ENCODE peak calls at places on chromosomes 2 and 18, in ten cellular contexts. M is uterus, V is globus pallidus, G is body of pancreas, K is NCI-H1092, F is ACHN, Q is WERI-Rb-1, J is activated T-cell treated with anti-CD3 and anti-CD28 coated beads for 4 hours, N is HEK293T, I is fibroblast of lung. D is an unnamed sample.
A peak's percentile ranks its signal among the peaks of the same experiment; 100 is the strongest.

GRCh38 chr2:27960237-27960912 is 69.8 kb downstream of the BABAM2 start:
- DNase-seq in N (no peak), G (no peak), J (no peak), Q (no peak), K (no peak), M (no peak), I (peak; percentile 97), V (peak; percentile 33), F (peak; percentile 91), D (no peak)

GRCh38 chr2:68774569-68775271 is 40.1 kb downstream of the ARHGAP25 start:
- DNase-seq in K (no peak), M (peak; percentile 66), N (no peak), I (peak; percentile 13), V (peak; percentile 57), G (peak; percentile 30), Q (no peak), F (no peak), J (no peak), D (peak; percentile 45)

GRCh38 chr2:31725444-31725843 is 144.7 kb upstream of the SRD5A2 start:
- DNase-seq in G (no peak), K (no peak), V (no peak), F (no peak), I (no peak), Q (no peak), M (no peak), N (no peak), J (no peak), D (no peak)

GRCh38 chr2:38750011-38750792 is 959 bp downstream of the SRSF7 start:
- DNase-seq in J (peak; percentile 33), I (peak; percentile 29), F (peak; percentile 45), M (peak; percentile 52), V (peak; percentile 46), K (no peak), Q (peak; percentile 29), G (peak; percentile 53), N (peak; percentile 27), D (peak; percentile 46)

GRCh38 chr18:71036783-71037182 is 747.9 kb downstream of the SOCS6 start:
- DNase-seq in Q (no peak), M (no peak), I (peak; percentile 86), J (no peak), N (no peak), F (no peak), V (no peak), G (no peak), K (no peak), D (no peak)

GRCh38 chr2:174729797-174730529 is 34.3 kb downstream of the CHRNA1 start:
- DNase-seq in Q (no peak), J (no peak), M (no peak), N (no peak), G (no peak), K (no peak), I (peak; percentile 22), F (no peak), V (no peak), D (peak; percentile 53)

GRCh38 chr2:53247986-53248735 is 519.4 kb upstream of the CHAC2 start:
- DNase-seq in I (no peak), K (no peak), M (no peak), F (no peak), J (no peak), N (no peak), Q (no peak), G (no peak), V (no peak), D (no peak)

GRCh38 chr2:173521450-173522192 is 166.9 kb downstream of the CDCA7 start:
- DNase-seq in K (no peak), M (no peak), I (peak; percentile 8), Q (no peak), F (no peak), N (no peak), G (no peak), J (no peak), V (no peak), D (no peak)

GRCh38 chr2:41488854-41489253 is 559.0 kb upstream of the PKDCC start:
- DNase-seq in M (no peak), N (no peak), V (no peak), I (no peak), G (no peak), Q (no peak), F (no peak), K (no peak), J (no peak), D (no peak)

GRCh38 chr2:150178591-150178990 is 308.9 kb downstream of the RND3 start:
- DNase-seq in M (no peak), Q (no peak), J (no peak), G (no peak), V (no peak), I (no peak), F (no peak), K (no peak), N (no peak), D (no peak)

GRCh38 chr2:146651361-146651760 is 1193.5 kb upstream of the ACVR2A start:
- DNase-seq in Q (no peak), J (no peak), N (no peak), G (no peak), K (no peak), F (no peak), M (no peak), I (no peak), V (no peak), D (no peak)

D was measured in head of caudate nucleus.